ENCODE peak calls at places on chromosomes 7 and 10, in ten cellular contexts. One of them, this sample, is unnamed.

GRCh38 chr10:117137911-117138642 is at the start of gene VAX1:
- DNase-seq in endodermal cell: peak
- DNase-seq in endothelial cell: peak
- DNase-seq in IMR-90: no peak
- DNase-seq in CD4-positive, alpha-beta T cell: no peak
- DNase-seq in prostate gland: no peak
- DNase-seq in fibroblast of pulmonary artery: no peak
- DNase-seq in Calu3: no peak
- DNase-seq in fibroblast of the aortic adventitia: no peak
- DNase-seq in AG09319: no peak
- DNase-seq in this sample: no peak

GRCh38 chr7:2116086-2116810 is 116.5 kb downstream of the MAD1L1 start:
- DNase-seq in Calu3: no peak
- DNase-seq in IMR-90: peak
- DNase-seq in fibroblast of the aortic adventitia: no peak
- DNase-seq in prostate gland: peak
- DNase-seq in endothelial cell: no peak
- DNase-seq in CD4-positive, alpha-beta T cell: no peak
- DNase-seq in endodermal cell: no peak
- DNase-seq in AG09319: no peak
- DNase-seq in fibroblast of pulmonary artery: peak
- DNase-seq in this sample: no peak

GRCh38 chr7:140423501-140423900 is 19.6 kb downstream of the RAB19 start:
- DNase-seq in fibroblast of the aortic adventitia: no peak
- DNase-seq in CD4-positive, alpha-beta T cell: no peak
- DNase-seq in fibroblast of pulmonary artery: no peak
- DNase-seq in endodermal cell: no peak
- DNase-seq in endothelial cell: no peak
- DNase-seq in IMR-90: no peak
- DNase-seq in AG09319: no peak
- DNase-seq in prostate gland: no peak
- DNase-seq in Calu3: no peak
- DNase-seq in this sample: no peak

GRCh38 chr7:99096124-99096887 is 47.6 kb downstream of the SMURF1 start:
- DNase-seq in fibroblast of pulmonary artery: no peak
- DNase-seq in endodermal cell: no peak
- DNase-seq in IMR-90: peak
- DNase-seq in fibroblast of the aortic adventitia: no peak
- DNase-seq in endothelial cell: no peak
- DNase-seq in prostate gland: no peak
- DNase-seq in AG09319: no peak
- DNase-seq in Calu3: no peak
- DNase-seq in CD4-positive, alpha-beta T cell: no peak
- DNase-seq in this sample: no peak

GRCh38 chr10:89611282-89611681 is 33.8 kb downstream of the PANK1 start:
- DNase-seq in CD4-positive, alpha-beta T cell: no peak
- DNase-seq in endodermal cell: no peak
- DNase-seq in fibroblast of pulmonary artery: no peak
- DNase-seq in fibroblast of the aortic adventitia: no peak
- DNase-seq in Calu3: no peak
- DNase-seq in endothelial cell: no peak
- DNase-seq in AG09319: no peak
- DNase-seq in IMR-90: no peak
- DNase-seq in prostate gland: no peak
- DNase-seq in this sample: no peak

GRCh38 chr7:139734395-139734794 is 43.4 kb downstream of the HIPK2 start:
- DNase-seq in AG09319: no peak
- DNase-seq in fibroblast of the aortic adventitia: peak
- DNase-seq in endodermal cell: peak
- DNase-seq in prostate gland: no peak
- DNase-seq in CD4-positive, alpha-beta T cell: no peak
- DNase-seq in Calu3: no peak
- DNase-seq in fibroblast of pulmonary artery: peak
- DNase-seq in endothelial cell: no peak
- DNase-seq in IMR-90: peak
- DNase-seq in this sample: no peak

GRCh38 chr7:106911959-106912358 is 46.9 kb downstream of the PIK3CG start:
- DNase-seq in CD4-positive, alpha-beta T cell: no peak
- DNase-seq in endodermal cell: no peak
- DNase-seq in Calu3: no peak
- DNase-seq in IMR-90: no peak
- DNase-seq in fibroblast of the aortic adventitia: no peak
- DNase-seq in prostate gland: no peak
- DNase-seq in endothelial cell: no peak
- DNase-seq in AG09319: no peak
- DNase-seq in fibroblast of pulmonary artery: no peak
- DNase-seq in this sample: no peak

GRCh38 chr10:108911814-108912541 is 1011.3 kb downstream of the XPNPEP1 start:
- DNase-seq in fibroblast of the aortic adventitia: peak
- DNase-seq in endodermal cell: peak
- DNase-seq in fibroblast of pulmonary artery: peak
- DNase-seq in CD4-positive, alpha-beta T cell: no peak
- DNase-seq in IMR-90: peak
- DNase-seq in AG09319: no peak
- DNase-seq in prostate gland: no peak
- DNase-seq in endothelial cell: peak
- DNase-seq in Calu3: no peak
- DNase-seq in this sample: peak

GRCh38 chr10:20372748-20373147 is 524.4 kb downstream of the NEBL start:
- DNase-seq in fibroblast of pulmonary artery: no peak
- DNase-seq in IMR-90: no peak
- DNase-seq in CD4-positive, alpha-beta T cell: no peak
- DNase-seq in Calu3: no peak
- DNase-seq in AG09319: no peak
- DNase-seq in prostate gland: no peak
- DNase-seq in endothelial cell: no peak
- DNase-seq in fibroblast of the aortic adventitia: no peak
- DNase-seq in endodermal cell: no peak
- DNase-seq in this sample: no peak

GRCh38 chr10:21529236-21529910 is 3.9 kb upstream of the SKIDA1 start:
- DNase-seq in prostate gland: no peak
- DNase-seq in fibroblast of pulmonary artery: no peak
- DNase-seq in CD4-positive, alpha-beta T cell: no peak
- DNase-seq in endothelial cell: no peak
- DNase-seq in IMR-90: no peak
- DNase-seq in AG09319: no peak
- DNase-seq in endodermal cell: no peak
- DNase-seq in fibroblast of the aortic adventitia: no peak
- DNase-seq in Calu3: no peak
- DNase-seq in this sample: no peak

GRCh38 chr7:150874401-150875198 is 22.3 kb downstream of the AOC1 start:
- DNase-seq in Calu3: no peak
- DNase-seq in fibroblast of the aortic adventitia: no peak
- DNase-seq in AG09319: no peak
- DNase-seq in fibroblast of pulmonary artery: peak
- DNase-seq in CD4-positive, alpha-beta T cell: no peak
- DNase-seq in prostate gland: no peak
- DNase-seq in endothelial cell: no peak
- DNase-seq in IMR-90: no peak
- DNase-seq in endodermal cell: no peak
- DNase-seq in this sample: no peak

GRCh38 chr7:150876817-150877526 is 24.7 kb downstream of the AOC1 start:
- DNase-seq in endodermal cell: peak
- DNase-seq in prostate gland: peak
- DNase-seq in IMR-90: peak
- DNase-seq in AG09319: peak
- DNase-seq in Calu3: peak
- DNase-seq in CD4-positive, alpha-beta T cell: peak
- DNase-seq in fibroblast of pulmonary artery: peak
- DNase-seq in endothelial cell: peak
- DNase-seq in fibroblast of the aortic adventitia: peak
- DNase-seq in this sample: peak

GRCh38 chr7:150877545-150877944 is 25.2 kb downstream of the AOC1 start:
- DNase-seq in endodermal cell: no peak
- DNase-seq in IMR-90: no peak
- DNase-seq in prostate gland: no peak
- DNase-seq in AG09319: no peak
- DNase-seq in CD4-positive, alpha-beta T cell: no peak
- DNase-seq in Calu3: no peak
- DNase-seq in fibroblast of the aortic adventitia: no peak
- DNase-seq in fibroblast of pulmonary artery: no peak
- DNase-seq in endothelial cell: no peak
- DNase-seq in this sample: no peak

GRCh38 chr7:150879345-150879744 is 27.0 kb downstream of the AOC1 start:
- DNase-seq in fibroblast of the aortic adventitia: no peak
- DNase-seq in endothelial cell: no peak
- DNase-seq in IMR-90: no peak
- DNase-seq in fibroblast of pulmonary artery: peak
- DNase-seq in Calu3: no peak
- DNase-seq in CD4-positive, alpha-beta T cell: no peak
- DNase-seq in AG09319: no peak
- DNase-seq in prostate gland: no peak
- DNase-seq in endodermal cell: no peak
- DNase-seq in this sample: no peak

DNA sequence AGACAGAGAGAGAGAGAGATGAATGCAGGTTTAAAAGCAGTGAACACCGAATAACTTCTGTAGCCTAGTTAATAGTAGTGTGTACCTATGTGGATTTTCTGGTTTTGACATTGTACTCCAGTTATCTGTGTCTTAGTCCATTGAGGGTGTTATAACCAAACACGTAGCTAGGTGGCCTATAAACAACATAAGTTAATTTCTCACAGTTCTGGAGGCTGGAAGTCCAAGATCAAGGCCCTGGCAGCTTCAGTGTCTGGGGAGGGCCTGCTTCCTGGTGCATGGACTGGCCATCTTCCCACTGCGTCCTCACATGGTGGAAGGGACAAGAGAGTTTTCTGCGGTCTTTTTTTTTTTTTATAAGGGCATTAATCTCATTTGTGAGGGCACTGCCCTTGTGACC is 23.5 kb downstream of the AOC1 start:
- DNase-seq in CD4-positive, alpha-beta T cell: no peak
- DNase-seq in Calu3: no peak
- DNase-seq in fibroblast of pulmonary artery: no peak
- DNase-seq in endothelial cell: no peak
- DNase-seq in IMR-90: no peak
- DNase-seq in prostate gland: no peak
- DNase-seq in endodermal cell: no peak
- DNase-seq in fibroblast of the aortic adventitia: no peak
- DNase-seq in AG09319: no peak
- DNase-seq in this sample: no peak
- TF ChIP-seq CTCF in CD4-positive, alpha-beta T cell: no peak
- TF ChIP-seq CTCF in Calu3: peak
- TF ChIP-seq CTCF in fibroblast of pulmonary artery: no peak
- TF ChIP-seq CTCF in endothelial cell: no peak
- TF ChIP-seq CTCF in IMR-90: no peak
- TF ChIP-seq CTCF in prostate gland: no peak
- TF ChIP-seq CTCF in endodermal cell: peak
- TF ChIP-seq CTCF in fibroblast of the aortic adventitia: peak
- TF ChIP-seq CTCF in AG09319: no peak
- TF ChIP-seq CTCF in this sample: peak

GRCh38 chr10:10056958-10057357 is 960.7 kb upstream of the CELF2 start:
- DNase-seq in Calu3: no peak
- DNase-seq in fibroblast of the aortic adventitia: no peak
- DNase-seq in AG09319: no peak
- DNase-seq in CD4-positive, alpha-beta T cell: no peak
- DNase-seq in endodermal cell: no peak
- DNase-seq in IMR-90: peak
- DNase-seq in endothelial cell: no peak
- DNase-seq in fibroblast of pulmonary artery: peak
- DNase-seq in prostate gland: no peak
- DNase-seq in this sample: no peak
- TF ChIP-seq CTCF in Calu3: no peak
- TF ChIP-seq CTCF in fibroblast of the aortic adventitia: no peak
- TF ChIP-seq CTCF in AG09319: no peak
- TF ChIP-seq CTCF in CD4-positive, alpha-beta T cell: no peak
- TF ChIP-seq CTCF in endodermal cell: peak
- TF ChIP-seq CTCF in IMR-90: no peak
- TF ChIP-seq CTCF in endothelial cell: no peak
- TF ChIP-seq CTCF in fibroblast of pulmonary artery: peak
- TF ChIP-seq CTCF in prostate gland: no peak
- TF ChIP-seq CTCF in this sample: no peak

GRCh38 chr7:85287126-85287825 is 100.4 kb upstream of the SEMA3D start:
- DNase-seq in endodermal cell: no peak
- DNase-seq in prostate gland: no peak
- DNase-seq in CD4-positive, alpha-beta T cell: no peak
- DNase-seq in fibroblast of the aortic adventitia: peak
- DNase-seq in AG09319: peak
- DNase-seq in IMR-90: peak
- DNase-seq in endothelial cell: no peak
- DNase-seq in Calu3: no peak
- DNase-seq in fibroblast of pulmonary artery: peak
- DNase-seq in this sample: no peak
- TF ChIP-seq CTCF in endodermal cell: no peak
- TF ChIP-seq CTCF in prostate gland: no peak
- TF ChIP-seq CTCF in CD4-positive, alpha-beta T cell: no peak
- TF ChIP-seq CTCF in fibroblast of the aortic adventitia: no peak
- TF ChIP-seq CTCF in AG09319: no peak
- TF ChIP-seq CTCF in IMR-90: no peak
- TF ChIP-seq CTCF in endothelial cell: no peak
- TF ChIP-seq CTCF in Calu3: no peak
- TF ChIP-seq CTCF in fibroblast of pulmonary artery: no peak
- TF ChIP-seq CTCF in this sample: no peak

GRCh38 chr7:18221377-18222290 is 194.0 kb upstream of the PRPS1L1 start:
- DNase-seq in AG09319: peak
- DNase-seq in fibroblast of pulmonary artery: peak
- DNase-seq in endodermal cell: no peak
- DNase-seq in Calu3: no peak
- DNase-seq in CD4-positive, alpha-beta T cell: no peak
- DNase-seq in endothelial cell: no peak
- DNase-seq in prostate gland: no peak
- DNase-seq in IMR-90: peak
- DNase-seq in fibroblast of the aortic adventitia: peak
- DNase-seq in this sample: no peak

GRCh38 chr7:18212308-18212707 is 184.7 kb upstream of the PRPS1L1 start:
- DNase-seq in AG09319: no peak
- DNase-seq in endodermal cell: no peak
- DNase-seq in CD4-positive, alpha-beta T cell: no peak
- DNase-seq in fibroblast of pulmonary artery: peak
- DNase-seq in endothelial cell: no peak
- DNase-seq in prostate gland: no peak
- DNase-seq in fibroblast of the aortic adventitia: peak
- DNase-seq in Calu3: no peak
- DNase-seq in IMR-90: no peak
- DNase-seq in this sample: no peak

GRCh38 chr7:18210788-18211187 is 183.1 kb upstream of the PRPS1L1 start:
- DNase-seq in fibroblast of the aortic adventitia: no peak
- DNase-seq in CD4-positive, alpha-beta T cell: no peak
- DNase-seq in Calu3: no peak
- DNase-seq in fibroblast of pulmonary artery: peak
- DNase-seq in AG09319: no peak
- DNase-seq in IMR-90: no peak
- DNase-seq in prostate gland: no peak
- DNase-seq in endodermal cell: no peak
- DNase-seq in endothelial cell: no peak
- DNase-seq in this sample: no peak

GRCh38 chr7:18212788-18213187 is 185.1 kb upstream of the PRPS1L1 start:
- DNase-seq in CD4-positive, alpha-beta T cell: no peak
- DNase-seq in endothelial cell: no peak
- DNase-seq in AG09319: peak
- DNase-seq in fibroblast of pulmonary artery: peak
- DNase-seq in fibroblast of the aortic adventitia: peak
- DNase-seq in prostate gland: no peak
- DNase-seq in endodermal cell: no peak
- DNase-seq in Calu3: no peak
- DNase-seq in IMR-90: peak
- DNase-seq in this sample: no peak

DNA sequence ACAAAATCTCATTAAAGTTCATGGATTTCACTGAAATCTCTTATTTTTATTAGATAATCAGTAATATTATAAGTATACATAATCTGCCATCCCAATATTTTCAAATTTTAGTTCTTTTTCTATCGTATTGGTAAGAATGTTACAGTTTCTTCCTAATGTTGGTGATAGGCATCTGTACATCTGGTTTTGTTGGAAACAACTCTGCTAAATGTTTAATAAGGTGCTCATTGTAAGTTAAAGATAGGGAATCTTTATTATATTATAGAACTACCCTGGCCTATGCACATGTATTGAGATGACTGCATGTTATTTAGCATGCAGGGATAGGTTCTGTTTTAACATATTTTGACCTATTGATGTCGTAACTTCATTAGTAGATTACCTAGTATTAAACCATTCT is 188.6 kb upstream of the PRPS1L1 start:
- DNase-seq in AG09319: no peak
- DNase-seq in IMR-90: no peak
- DNase-seq in CD4-positive, alpha-beta T cell: no peak
- DNase-seq in endodermal cell: no peak
- DNase-seq in Calu3: no peak
- DNase-seq in prostate gland: no peak
- DNase-seq in endothelial cell: no peak
- DNase-seq in fibroblast of pulmonary artery: no peak
- DNase-seq in fibroblast of the aortic adventitia: no peak
- DNase-seq in this sample: no peak
- TF ChIP-seq CTCF in AG09319: no peak
- TF ChIP-seq CTCF in IMR-90: no peak
- TF ChIP-seq CTCF in CD4-positive, alpha-beta T cell: no peak
- TF ChIP-seq CTCF in endodermal cell: no peak
- TF ChIP-seq CTCF in Calu3: no peak
- TF ChIP-seq CTCF in prostate gland: no peak
- TF ChIP-seq CTCF in endothelial cell: no peak
- TF ChIP-seq CTCF in fibroblast of pulmonary artery: no peak
- TF ChIP-seq CTCF in fibroblast of the aortic adventitia: no peak
- TF ChIP-seq CTCF in this sample: no peak